ENCODE peak calls at places on chromosomes 2 and 18, in ten cellular contexts. Z is tibial artery; N is aorta; Q is GM23248; R is CD8-positive, alpha-beta memory T cell; I is esophagus squamous epithelium; F is colonic mucosa; O is transverse colon; V is PC-3; Y is gastrocnemius medialis. T is an unnamed sample. For H3K4me1 and H3K36me3, the result is how much of the 10 kb centered on the place peaks cover.

GRCh38 chr2:24492283-24493272 is 1.5 kb downstream of the NCOA1 start:
- DNase-seq in Z (no peak), N (no peak), Q (peak), R (peak), I (no peak), F (peak), O (peak), V (peak), Y (peak), T (no peak)

GRCh38 chr2:12317853-12318426 is 398.8 kb upstream of the TRIB2 start:
- DNase-seq in Z (peak), N (no peak), Q (peak), R (no peak), I (no peak), F (peak), O (peak), V (peak), Y (no peak), T (no peak)

GRCh38 chr2:70833246-70833645 is 2.4 kb downstream of the CD207 start:
- DNase-seq in Z (no peak), N (no peak), Q (no peak), R (no peak), I (no peak), F (no peak), O (no peak), V (no peak), Y (no peak), T (no peak)

GRCh38 chr2:176413786-176414185 is 144.5 kb downstream of the MTX2 start:
- DNase-seq in Z (no peak), N (no peak), Q (no peak), R (no peak), I (no peak), F (no peak), O (no peak), V (peak), Y (no peak), T (no peak)

GRCh38 chr2:206936456-206937222 is 2.7 kb upstream of the CPO start:
- DNase-seq in Z (no peak), N (no peak), Q (no peak), R (no peak), I (no peak), F (no peak), O (no peak), V (no peak), Y (no peak), T (no peak)

GRCh38 chr2:215900203-215900611 is 113.1 kb downstream of the MREG start:
- DNase-seq in Z (peak), N (no peak), Q (peak), R (no peak), I (no peak), F (no peak), O (no peak), V (peak), Y (peak), T (no peak)

GRCh38 chr18:72530622-72531021 is 13.5 kb downstream of the CBLN2 start:
- DNase-seq in Z (no peak), N (no peak), Q (no peak), R (no peak), I (no peak), F (no peak), O (no peak), V (no peak), Y (no peak), T (no peak)

GRCh38 chr2:101418704-101419663 is 31.7 kb upstream of the CREG2 start:
- DNase-seq in Z (no peak), N (no peak), Q (peak), R (peak), I (no peak), F (peak), O (peak), V (peak), Y (peak), T (no peak)

GRCh38 chr18:47627030-47627429 is 303.4 kb downstream of the SMAD2 start:
- DNase-seq in Z (no peak), N (no peak), Q (no peak), R (no peak), I (no peak), F (no peak), O (no peak), V (no peak), Y (no peak), T (no peak)

GRCh38 chr2:96762529-96763253 is 2.0 kb downstream of the CNNM4 start:
- DNase-seq in Z (no peak), N (no peak), Q (peak), R (no peak), I (no peak), F (no peak), O (no peak), V (peak), Y (no peak), T (no peak)

GRCh38 chr2:30408961-30409387 is 38.1 kb upstream of the LCLAT1 start:
- DNase-seq in Z (no peak), N (no peak), Q (peak), R (no peak), I (no peak), F (no peak), O (no peak), V (no peak), Y (no peak), T (no peak)

GRCh38 chr2:25168256-25169072 is at the start of gene POMC:
- DNase-seq in Z (no peak), N (peak), Q (peak), R (peak), I (no peak), F (no peak), O (peak), V (no peak), Y (no peak), T (peak)

GRCh38 chr2:65320042-65320711 is 92.5 kb downstream of the ACTR2 start:
- DNase-seq in Z (no peak), N (no peak), Q (peak), R (no peak), I (no peak), F (no peak), O (no peak), V (peak), Y (peak), T (no peak)

GRCh38 chr18:62388855-62389760 is 64.0 kb downstream of the TNFRSF11A start:
- DNase-seq in Z (no peak), N (no peak), Q (peak), R (no peak), I (no peak), F (no peak), O (no peak), V (peak), Y (no peak), T (no peak)

GRCh38 chr2:208142925-208143799 is 2.8 kb downstream of the CRYGB start:
- DNase-seq in Z (no peak), N (no peak), Q (no peak), R (no peak), I (no peak), F (no peak), O (no peak), V (no peak), Y (no peak), T (no peak)

GRCh38 chr2:237180987-237181386 is 95.3 kb downstream of the COPS8 start:
- DNase-seq in Z (peak), N (no peak), Q (no peak), R (no peak), I (no peak), F (no peak), O (no peak), V (no peak), Y (no peak), T (no peak)

GRCh38 chr2:96502891-96503636 is 2.1 kb downstream of the NEURL3 start:
- DNase-seq in Z (peak), N (no peak), Q (no peak), R (no peak), I (no peak), F (peak), O (no peak), V (no peak), Y (no peak), T (peak)

GRCh38 chr2:96540136-96540535 is 3.6 kb downstream of the ARID5A start:
- DNase-seq in Z (no peak), N (peak), Q (peak), R (no peak), I (no peak), F (no peak), O (no peak), V (peak), Y (no peak), T (no peak)

GRCh38 chr2:12278217-12278755 is 438.4 kb upstream of the TRIB2 start:
- DNase-seq in Z (no peak), N (no peak), Q (peak), R (no peak), I (no peak), F (no peak), O (no peak), V (no peak), Y (no peak), T (no peak)

GRCh38 chr2:75429036-75429435 is 131.7 kb downstream of the EVA1A start:
- DNase-seq in Z (no peak), N (no peak), Q (no peak), R (no peak), I (no peak), F (no peak), O (no peak), V (no peak), Y (no peak), T (no peak)

GRCh38 chr2:18799397-18799796 is 210.0 kb upstream of the NT5C1B start:
- DNase-seq in Z (no peak), N (no peak), Q (peak), R (no peak), I (no peak), F (no peak), O (no peak), V (peak), Y (no peak), T (no peak)

GRCh38 chr18:22868831-22869230 is 64.3 kb upstream of the RBBP8 start:
- DNase-seq in Z (no peak), N (no peak), Q (no peak), R (no peak), I (no peak), F (no peak), O (no peak), V (no peak), Y (no peak), T (no peak)

GRCh38 chr2:150643106-150643730 is 155.8 kb upstream of the RND3 start:
- DNase-seq in Z (no peak), N (no peak), Q (peak), R (no peak), I (no peak), F (no peak), O (no peak), V (no peak), Y (no peak), T (no peak)

GRCh38 chr2:18545384-18545783 is 15.1 kb downstream of the RDH14 start:
- DNase-seq in Z (no peak), N (no peak), Q (peak), R (no peak), I (no peak), F (no peak), O (no peak), V (peak), Y (no peak), T (no peak)

GRCh38 chr2:285990-286389 is 1.9 kb downstream of the ALKAL2 start:
- DNase-seq in Z (no peak), N (no peak), Q (no peak), R (no peak), I (no peak), F (no peak), O (no peak), V (no peak), Y (no peak), T (no peak)

GRCh38 chr2:198807131-198807530 is 650.6 kb downstream of the SATB2 start:
- DNase-seq in Z (no peak), N (no peak), Q (peak), R (no peak), I (no peak), F (no peak), O (no peak), V (no peak), Y (no peak), T (no peak)

GRCh38 chr2:198337368-198337767 is 533.0 kb downstream of the PLCL1 start:
- DNase-seq in Z (no peak), N (no peak), Q (no peak), R (no peak), I (no peak), F (no peak), O (no peak), V (no peak), Y (no peak), T (no peak)

GRCh38 chr2:221962186-221962585 is 336.6 kb downstream of the PAX3 start:
- DNase-seq in Z (no peak), N (no peak), Q (no peak), R (no peak), I (no peak), F (no peak), O (no peak), V (no peak), Y (no peak), T (no peak)

GRCh38 chr2:185185044-185185443 is 553.6 kb upstream of the FSIP2 start:
- DNase-seq in Z (no peak), N (no peak), Q (no peak), R (no peak), I (no peak), F (no peak), O (no peak), V (no peak), Y (no peak), T (peak)

GRCh38 chr2:67649331-67650071 is 252.4 kb downstream of the ETAA1 start:
- DNase-seq in Z (no peak), N (peak), Q (peak), R (no peak), I (no peak), F (peak), O (no peak), V (peak), Y (peak), T (peak)

GRCh38 chr2:177265386-177265690 is 811 bp upstream of the NFE2L2 start:
- DNase-seq in Z (no peak), N (no peak), Q (peak), R (no peak), I (no peak), F (peak), O (peak), V (peak), Y (no peak), T (no peak)

GRCh38 chr2:36287363-36288275 is 68.0 kb upstream of the CRIM1 start:
- DNase-seq in Z (no peak), N (no peak), Q (peak), R (no peak), I (no peak), F (no peak), O (no peak), V (no peak), Y (no peak), T (no peak)

GRCh38 chr2:161112885-161113284 is 47.3 kb upstream of the TANK start:
- DNase-seq in Z (no peak), N (no peak), Q (no peak), R (no peak), I (no peak), F (no peak), O (no peak), V (no peak), Y (no peak), T (no peak)

GRCh38 chr2:157751462-157752058 is 122.9 kb upstream of the ACVR1C start:
- DNase-seq in Z (no peak), N (no peak), Q (peak), R (peak), I (no peak), F (no peak), O (no peak), V (peak), Y (peak), T (peak)

GRCh38 chr18:46859855-46860254 is 57.5 kb downstream of the PIAS2 start:
- DNase-seq in Z (no peak), N (no peak), Q (no peak), R (no peak), I (no peak), F (no peak), O (no peak), V (no peak), Y (no peak), T (no peak)

GRCh38 chr18:77065221-77065981 is 67.2 kb downstream of the MBP start:
- DNase-seq in Z (no peak), N (no peak), Q (peak), R (no peak), I (no peak), F (no peak), O (no peak), V (peak), Y (peak), T (no peak)

GRCh38 chr18:77066689-77067088 is 65.9 kb downstream of the MBP start:
- DNase-seq in Z (no peak), N (no peak), Q (no peak), R (no peak), I (no peak), F (no peak), O (no peak), V (no peak), Y (no peak), T (no peak)

GRCh38 chr18:77067315-77068061 is 65.1 kb downstream of the MBP start:
- DNase-seq in Z (peak), N (peak), Q (peak), R (no peak), I (no peak), F (peak), O (peak), V (peak), Y (peak), T (no peak)

GRCh38 chr18:77068321-77068841 is 64.2 kb downstream of the MBP start:
- DNase-seq in Z (no peak), N (no peak), Q (peak), R (peak), I (no peak), F (no peak), O (no peak), V (peak), Y (no peak), T (no peak)

DNA sequence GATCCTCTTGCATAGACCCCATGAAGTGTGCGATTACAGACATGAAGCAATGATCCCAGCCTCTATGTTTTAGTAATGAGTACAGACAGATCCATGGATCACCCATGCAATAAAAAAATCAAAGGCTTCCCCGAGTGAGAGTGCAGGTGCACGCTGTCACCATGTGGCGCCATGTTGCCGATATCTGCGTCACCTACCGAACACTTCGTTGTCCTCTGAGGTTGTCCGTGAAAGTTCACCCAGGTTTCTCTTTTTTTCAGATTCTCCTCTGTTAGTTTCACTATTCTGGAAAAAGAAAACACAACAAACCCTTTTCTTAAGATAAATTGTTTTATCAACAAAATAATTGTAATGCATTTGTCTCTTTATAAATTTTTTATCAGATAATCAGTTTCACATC is 66.5 kb downstream of the MBP start:
- DNase-seq in Z (no peak), N (no peak), Q (no peak), R (no peak), I (no peak), F (no peak), O (no peak), V (no peak), Y (no peak), T (no peak)
- H3K4me1 ChIP-seq in Z (under half), N (under half), Q (half or more), R (half or more), I (half or more), F (under half), O (under half), V (half or more), Y (under half), T (under half)

GRCh38 chr2:133879703-133880102 is 311.4 kb upstream of the NCKAP5 start:
- DNase-seq in Z (no peak), N (no peak), Q (no peak), R (no peak), I (no peak), F (no peak), O (no peak), V (no peak), Y (no peak), T (no peak)
- H3K4me3 ChIP-seq in Z (no peak), N (no peak), Q (no peak), R (no peak), I (no peak), F (no peak), O (no peak), V (no peak), Y (no peak), T (no peak)

DNA sequence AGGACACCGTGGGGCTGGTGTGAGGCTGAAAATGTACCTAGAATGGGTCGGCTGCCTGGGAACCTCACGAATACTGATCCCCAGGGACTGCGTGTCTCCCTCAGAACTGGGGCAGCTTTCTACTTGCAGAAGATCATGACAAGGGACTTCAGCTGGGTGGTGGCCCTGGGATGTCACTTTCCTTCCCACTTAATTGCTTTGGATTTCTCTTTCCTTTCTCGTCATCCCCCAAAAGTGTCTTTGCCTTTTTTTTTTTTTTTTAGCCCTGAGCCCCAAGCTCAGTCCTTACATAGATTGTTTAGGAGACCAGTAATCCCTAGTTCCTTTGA is 278.9 kb downstream of the GBX2 start:
- DNase-seq in Z (no peak), N (no peak), Q (no peak), R (no peak), I (no peak), F (no peak), O (no peak), V (no peak), Y (no peak), T (no peak)
- H3K36me3 ChIP-seq in Z (under half), N (under half), Q (under half), R (under half), I (half or more), F (under half), O (under half), V (under half), Y (under half), T (under half)

DNA sequence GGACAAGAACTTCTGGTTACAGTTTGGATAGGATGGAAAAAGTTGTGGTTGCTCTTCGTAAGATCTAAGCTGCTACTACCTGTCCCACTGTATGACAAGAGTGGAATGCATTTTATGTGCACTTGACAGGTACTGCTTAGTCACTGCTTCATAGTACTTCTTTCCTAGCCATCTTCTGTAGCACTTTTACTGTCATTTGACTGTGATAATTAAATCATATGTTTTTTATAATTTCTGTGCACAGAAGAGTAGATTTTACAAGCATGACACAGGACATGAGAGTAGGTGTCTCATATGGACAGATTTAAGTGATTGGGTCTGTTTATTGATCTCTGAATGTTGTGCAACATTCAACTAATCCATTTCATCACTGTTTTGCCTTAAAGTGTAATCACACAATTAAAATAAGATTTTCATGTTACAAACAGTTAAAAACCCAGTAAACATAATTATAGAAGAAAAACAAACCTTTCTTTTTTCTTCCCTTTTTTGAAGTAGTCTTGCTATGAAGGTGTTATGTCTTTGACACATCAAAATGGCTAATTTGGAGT is 2.9 kb downstream of the SPATS2L start:
- DNase-seq in Z (no peak), N (no peak), Q (no peak), R (no peak), I (no peak), F (no peak), O (no peak), V (peak), Y (no peak), T (no peak)
- H3K4me1 ChIP-seq in Z (under half), N (under half), Q (under half), R (under half), I (under half), F (under half), O (under half), V (half or more), Y (half or more), T (under half)

T was measured in kidney.